ENCODE peak calls at places on chromosomes 6 and 20, in four cellular contexts. W, N, G and M are unnamed samples.

GRCh38 chr6:79249136-79249535 is 14.7 kb upstream of the HMGN3 start:
- DNase-seq in W (no peak), N (no peak), G (no peak), M (no peak)

GRCh38 chr6:2861822-2862164 is 20.1 kb upstream of the SERPINB1 start:
- DNase-seq in W (no peak), N (no peak), G (no peak), M (no peak)

GRCh38 chr6:3455121-3455489 is 1.7 kb downstream of the SLC22A23 start:
- DNase-seq in W (no peak), N (peak), G (no peak), M (peak)

GRCh38 chr20:20410678-20411077 is 42.8 kb downstream of the INSM1 start:
- DNase-seq in W (no peak), N (no peak), G (no peak), M (no peak)

GRCh38 chr20:34315236-34315635 is 12.1 kb upstream of the AHCY start:
- DNase-seq in W (no peak), N (no peak), G (no peak), M (no peak)

GRCh38 chr20:41697861-41698559 is 79.8 kb upstream of the CHD6 start:
- DNase-seq in W (no peak), N (no peak), G (no peak), M (no peak)

GRCh38 chr6:151239603-151240035 is at the start of gene AKAP12:
- DNase-seq in W (no peak), N (no peak), G (peak), M (no peak)

GRCh38 chr6:161200610-161201201 is 73.2 kb downstream of the AGPAT4 start:
- DNase-seq in W (no peak), N (no peak), G (no peak), M (no peak)

GRCh38 chr20:10733122-10733521 is 59.3 kb upstream of the JAG1 start:
- DNase-seq in W (no peak), N (no peak), G (no peak), M (no peak)

GRCh38 chr20:1265226-1265915 is 723 bp upstream of the SNPH start:
- DNase-seq in W (no peak), N (no peak), G (no peak), M (no peak)

GRCh38 chr20:1265916-1266166 is 253 bp upstream of the SNPH start:
- DNase-seq in W (no peak), N (no peak), G (no peak), M (no peak)

GRCh38 chr20:1267809-1268374 is 1.8 kb downstream of the SNPH start:
- DNase-seq in W (no peak), N (no peak), G (no peak), M (no peak)

GRCh38 chr20:1267161-1267560 is 1.1 kb downstream of the SNPH start:
- DNase-seq in W (no peak), N (no peak), G (no peak), M (no peak)

DNA sequence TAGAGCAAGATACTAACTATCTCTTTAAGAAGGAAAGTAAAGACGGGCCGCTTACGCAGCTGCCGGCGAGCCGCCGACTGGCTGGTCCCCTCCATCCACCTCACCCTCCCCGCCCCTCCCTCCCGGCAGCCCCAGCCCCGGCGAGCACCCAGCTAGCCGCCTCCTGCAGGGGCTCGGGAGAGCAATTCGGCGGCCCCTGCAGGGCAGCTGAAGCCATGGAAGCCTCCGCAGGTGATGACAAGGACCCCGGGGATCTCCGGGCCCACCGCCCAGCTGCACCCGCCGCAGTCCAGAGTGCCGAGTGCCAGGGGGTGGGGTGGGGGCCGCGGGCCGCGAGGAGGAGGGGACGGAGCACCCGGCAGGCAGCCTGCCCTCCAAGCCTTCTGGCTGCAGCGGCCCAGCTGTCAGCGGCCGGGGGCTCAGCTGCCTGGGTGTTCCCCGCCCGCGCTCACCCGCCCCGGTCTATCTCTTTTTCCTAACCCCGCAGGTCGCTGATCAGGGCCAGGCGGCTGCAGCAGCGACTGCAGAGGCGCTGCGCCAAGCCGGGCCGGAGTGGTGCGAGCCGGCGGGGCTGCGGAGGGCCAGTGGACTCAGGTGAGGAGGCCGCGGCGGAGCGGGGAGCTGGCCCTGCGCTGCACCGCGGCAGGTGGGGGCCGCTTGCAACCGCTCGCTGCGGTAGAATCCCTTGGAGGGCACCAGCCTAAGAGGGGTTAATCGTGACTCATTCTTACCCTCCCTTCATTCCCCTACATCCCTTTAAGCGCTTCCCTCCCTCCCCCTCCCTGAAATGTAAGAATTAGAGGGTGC is at the start of gene SNPH:
- DNase-seq in W (peak), N (peak), G (peak), M (peak)
- H3K27ac ChIP-seq in W (peak), N (peak), G (peak), M (peak)

DNA sequence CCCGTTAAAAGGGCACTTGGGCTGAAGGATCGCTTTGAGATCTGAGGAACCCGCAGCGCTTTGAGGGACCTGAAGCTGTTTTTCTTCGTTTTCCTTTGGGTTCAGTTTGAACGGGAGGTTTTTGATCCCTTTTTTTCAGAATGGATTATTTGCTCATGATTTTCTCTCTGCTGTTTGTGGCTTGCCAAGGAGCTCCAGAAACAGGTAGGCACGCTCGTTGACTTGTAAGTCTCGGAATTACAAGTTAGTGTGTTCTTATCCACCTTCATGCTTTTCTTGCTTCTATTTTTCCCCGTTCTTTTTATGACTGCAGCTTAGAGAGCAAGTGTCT is 294 bp downstream of the EDN1 start:
- DNase-seq in W (no peak), N (no peak), G (no peak), M (no peak)
- H3K27ac ChIP-seq in W (no peak), N (peak), G (no peak), M (no peak)

GRCh38 chr6:41955412-41955811 is 13.8 kb upstream of the CCND3 start:
- DNase-seq in W (no peak), N (no peak), G (no peak), M (no peak)

GRCh38 chr6:41958022-41958856 is 16.6 kb upstream of the CCND3 start:
- DNase-seq in W (no peak), N (no peak), G (no peak), M (peak)

GRCh38 chr6:41960026-41960425 is 18.4 kb upstream of the CCND3 start:
- DNase-seq in W (no peak), N (no peak), G (no peak), M (no peak)

GRCh38 chr6:41954668-41955067 is 13.1 kb upstream of the CCND3 start:
- DNase-seq in W (no peak), N (no peak), G (no peak), M (no peak)

DNA sequence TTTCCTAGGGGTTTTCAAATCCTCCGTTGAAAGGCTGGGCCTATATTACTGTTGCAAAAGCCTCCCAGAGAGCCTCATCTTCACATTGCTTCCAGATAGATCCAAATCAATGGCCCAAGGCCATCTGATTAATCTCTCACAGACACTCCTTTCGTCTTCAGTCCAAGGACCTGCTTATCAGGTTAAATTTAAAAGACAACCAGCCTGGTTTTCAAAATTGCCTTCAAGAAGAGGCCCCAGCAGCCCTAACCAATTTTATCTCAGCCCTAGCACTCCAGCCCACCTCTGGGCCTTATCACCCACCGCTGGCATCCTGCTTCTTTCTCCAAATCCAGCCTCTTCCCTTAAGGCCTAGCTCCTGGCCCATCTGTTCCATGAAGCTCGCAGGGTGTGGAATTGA is 15.5 kb upstream of the CCND3 start:
- DNase-seq in W (no peak), N (no peak), G (no peak), M (no peak)
- H3K27ac ChIP-seq in W (no peak), N (no peak), G (no peak), M (no peak)

DNA sequence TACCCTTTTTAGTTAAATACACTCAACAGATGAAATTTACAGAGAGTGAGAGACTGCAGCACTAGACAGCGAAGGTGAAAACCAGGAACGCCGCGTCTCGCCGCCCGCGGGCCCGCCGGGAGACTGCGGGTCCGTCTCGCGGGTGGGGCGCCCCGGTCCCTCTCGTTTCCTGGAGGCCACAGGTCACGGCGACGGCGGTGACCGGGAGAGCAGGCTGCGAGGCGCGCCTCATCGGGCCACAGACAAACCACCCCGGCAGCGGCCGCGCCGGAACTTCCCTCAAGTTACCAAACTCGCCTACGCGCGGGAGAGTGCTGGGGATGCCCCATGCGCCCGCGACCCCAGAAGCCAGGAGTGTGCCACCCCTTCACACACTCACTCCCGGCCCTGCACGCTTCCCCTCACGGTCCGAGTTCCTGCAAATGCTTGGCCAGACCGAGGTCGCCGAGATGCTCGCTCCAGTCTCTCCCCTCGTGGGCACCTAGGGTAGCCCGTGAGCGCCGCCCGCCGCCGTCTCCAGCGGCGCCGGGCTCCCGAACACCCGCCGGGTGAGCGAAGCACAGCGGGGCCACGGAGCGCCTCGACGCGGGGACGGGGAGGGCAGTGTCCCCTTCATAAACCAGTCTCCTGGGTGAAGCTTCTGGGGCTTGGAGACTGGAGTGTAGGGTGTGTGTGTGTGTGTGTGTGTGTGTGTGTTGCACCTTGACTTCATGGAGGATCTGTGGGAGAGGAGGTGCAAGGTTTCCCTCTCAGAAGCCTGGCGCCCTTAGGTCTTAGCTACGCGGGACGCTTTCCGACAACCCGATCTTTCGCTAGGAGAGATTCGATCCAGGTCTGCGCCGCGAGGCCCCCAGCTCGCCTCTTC is 1.4 kb downstream of the BACH2 start:
- DNase-seq in W (no peak), N (peak), G (peak), M (peak)
- H3K27ac ChIP-seq in W (peak), N (peak), G (peak), M (peak)

DNA sequence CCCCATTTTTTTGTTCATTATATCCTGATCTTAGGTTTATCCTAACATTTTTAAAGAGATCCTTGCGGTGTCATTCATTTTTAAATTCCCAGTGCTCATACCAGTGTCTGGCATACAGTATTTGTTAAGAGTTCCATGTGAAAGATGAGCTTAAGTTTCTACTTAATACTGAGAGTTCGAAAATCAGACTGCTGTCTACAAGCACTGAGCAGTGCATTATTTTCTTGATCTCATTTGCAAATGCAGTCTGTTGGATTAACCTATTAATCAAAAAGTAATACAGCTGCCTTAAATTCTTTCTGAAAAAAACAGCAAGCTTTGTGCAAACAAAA is 663 bp downstream of the COQ3 start:
- DNase-seq in W (no peak), N (no peak), G (no peak), M (no peak)
- H3K27ac ChIP-seq in W (peak), N (peak), G (peak), M (peak)

GRCh38 chr20:2143594-2143993 is 42.0 kb downstream of the STK35 start:
- DNase-seq in W (no peak), N (no peak), G (no peak), M (no peak)
- H3K27ac ChIP-seq in W (no peak), N (no peak), G (no peak), M (no peak)

GRCh38 chr20:63680427-63680826 is 16.0 kb upstream of the TNFRSF6B start:
- DNase-seq in W (no peak), N (no peak), G (no peak), M (no peak)

GRCh38 chr20:63679799-63680305 is 16.6 kb upstream of the TNFRSF6B start:
- DNase-seq in W (no peak), N (no peak), G (no peak), M (no peak)

GRCh38 chr20:63681609-63682142 is 14.8 kb upstream of the TNFRSF6B start:
- DNase-seq in W (no peak), N (no peak), G (no peak), M (no peak)

GRCh38 chr20:63680857-63681608 is 15.4 kb upstream of the TNFRSF6B start:
- DNase-seq in W (no peak), N (no peak), G (no peak), M (no peak)

DNA sequence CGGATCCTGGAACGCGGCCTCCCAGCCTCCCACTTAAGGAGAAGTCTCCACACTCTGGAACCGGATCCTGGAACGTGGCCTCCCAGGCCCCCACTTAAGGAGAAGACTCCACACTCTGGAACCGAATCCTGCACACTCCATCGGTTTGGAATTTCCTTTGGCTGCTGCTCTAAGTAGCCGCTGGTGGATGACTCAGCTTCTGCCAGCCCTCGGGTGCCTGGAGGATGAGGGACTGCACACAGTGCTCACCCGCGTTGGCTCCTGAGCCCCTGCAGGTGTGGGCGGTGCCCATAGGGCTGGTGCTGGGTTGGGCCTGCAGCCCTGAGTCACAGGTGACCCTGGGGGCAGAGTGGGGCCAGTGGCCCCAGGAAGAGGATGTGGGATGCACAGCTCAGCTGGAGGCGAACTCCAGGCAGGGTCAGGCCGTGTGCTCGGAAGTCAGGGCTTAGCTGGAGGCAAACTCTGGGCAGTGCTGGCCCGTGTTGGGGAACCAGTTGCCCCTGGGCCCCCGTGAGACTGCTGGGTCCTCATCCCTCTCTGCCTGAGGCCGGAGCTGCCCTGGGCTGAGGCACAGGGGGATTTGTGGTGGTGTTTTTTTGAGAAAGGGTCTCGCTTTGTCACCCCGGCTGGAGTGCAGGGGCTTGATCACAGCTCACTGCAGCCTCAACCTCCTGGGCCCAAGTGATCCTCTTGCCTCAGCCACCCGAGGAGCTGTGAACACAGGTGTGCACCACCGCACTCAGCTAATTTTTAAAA is 13.9 kb upstream of the TNFRSF6B start:
- DNase-seq in W (peak), N (no peak), G (peak), M (no peak)
- H3K27ac ChIP-seq in W (peak), N (peak), G (peak), M (no peak)

GRCh38 chr6:152648090-152648489 is 10.9 kb upstream of the SYNE1 start:
- DNase-seq in W (no peak), N (no peak), G (no peak), M (no peak)
- H3K27ac ChIP-seq in W (no peak), N (no peak), G (no peak), M (no peak)

GRCh38 chr20:25503946-25504345 is 81.4 kb downstream of the NINL start:
- DNase-seq in W (no peak), N (no peak), G (no peak), M (no peak)
- H3K27ac ChIP-seq in W (no peak), N (no peak), G (no peak), M (no peak)